ENCODE peak calls at places on chromosomes 11 and 22, in ten cellular contexts. One of them, this sample, is unnamed.

GRCh38 chr11:1939006-1939626 is 8.0 kb upstream of the MRPL23 start:
- DNase-seq in skeletal muscle cell: no peak
- DNase-seq in left lobe of liver: no peak
- DNase-seq in sciatic nerve: peak
- DNase-seq in OCI-LY7: no peak
- DNase-seq in activated CD4-positive, alpha-beta T cell treated with anti-CD3 and anti-CD28 coated beads, Interleukin-2, amount 50 U/mL, for 1 hour: no peak
- DNase-seq in iPS-NIHi11: peak
- DNase-seq in HFF-Myc: no peak
- DNase-seq in adipocyte: peak
- DNase-seq in activated naive CD4-positive, alpha-beta T cell treated with anti-CD3 and anti-CD28 coated beads for 36 hours: no peak
- DNase-seq in this sample: no peak

GRCh38 chr22:20013382-20013871 is 3.2 kb downstream of the ARVCF start:
- DNase-seq in activated CD4-positive, alpha-beta T cell treated with anti-CD3 and anti-CD28 coated beads, Interleukin-2, amount 50 U/mL, for 1 hour: peak
- DNase-seq in OCI-LY7: peak
- DNase-seq in iPS-NIHi11: peak
- DNase-seq in skeletal muscle cell: no peak
- DNase-seq in left lobe of liver: no peak
- DNase-seq in sciatic nerve: peak
- DNase-seq in activated naive CD4-positive, alpha-beta T cell treated with anti-CD3 and anti-CD28 coated beads for 36 hours: peak
- DNase-seq in HFF-Myc: no peak
- DNase-seq in adipocyte: peak
- DNase-seq in this sample: no peak

GRCh38 chr22:40733919-40734318 is 54.6 kb downstream of the MCHR1 start:
- DNase-seq in left lobe of liver: no peak
- DNase-seq in OCI-LY7: no peak
- DNase-seq in HFF-Myc: no peak
- DNase-seq in skeletal muscle cell: no peak
- DNase-seq in adipocyte: no peak
- DNase-seq in activated CD4-positive, alpha-beta T cell treated with anti-CD3 and anti-CD28 coated beads, Interleukin-2, amount 50 U/mL, for 1 hour: no peak
- DNase-seq in activated naive CD4-positive, alpha-beta T cell treated with anti-CD3 and anti-CD28 coated beads for 36 hours: no peak
- DNase-seq in sciatic nerve: no peak
- DNase-seq in iPS-NIHi11: no peak
- DNase-seq in this sample: no peak

GRCh38 chr22:43860126-43860525 is 2.2 kb downstream of the SULT4A1 start:
- DNase-seq in activated CD4-positive, alpha-beta T cell treated with anti-CD3 and anti-CD28 coated beads, Interleukin-2, amount 50 U/mL, for 1 hour: no peak
- DNase-seq in adipocyte: no peak
- DNase-seq in sciatic nerve: peak
- DNase-seq in iPS-NIHi11: no peak
- DNase-seq in HFF-Myc: no peak
- DNase-seq in activated naive CD4-positive, alpha-beta T cell treated with anti-CD3 and anti-CD28 coated beads for 36 hours: no peak
- DNase-seq in skeletal muscle cell: no peak
- DNase-seq in left lobe of liver: no peak
- DNase-seq in OCI-LY7: no peak
- DNase-seq in this sample: peak

GRCh38 chr11:6703247-6704063 is 20.3 kb upstream of the MRPL17 start:
- DNase-seq in iPS-NIHi11: peak
- DNase-seq in adipocyte: peak
- DNase-seq in activated CD4-positive, alpha-beta T cell treated with anti-CD3 and anti-CD28 coated beads, Interleukin-2, amount 50 U/mL, for 1 hour: peak
- DNase-seq in OCI-LY7: peak
- DNase-seq in sciatic nerve: no peak
- DNase-seq in left lobe of liver: peak
- DNase-seq in activated naive CD4-positive, alpha-beta T cell treated with anti-CD3 and anti-CD28 coated beads for 36 hours: peak
- DNase-seq in skeletal muscle cell: peak
- DNase-seq in HFF-Myc: no peak
- DNase-seq in this sample: no peak

GRCh38 chr22:25134028-25134427 is 65.6 kb upstream of the CRYBB3 start:
- DNase-seq in skeletal muscle cell: no peak
- DNase-seq in adipocyte: no peak
- DNase-seq in activated CD4-positive, alpha-beta T cell treated with anti-CD3 and anti-CD28 coated beads, Interleukin-2, amount 50 U/mL, for 1 hour: no peak
- DNase-seq in sciatic nerve: no peak
- DNase-seq in OCI-LY7: no peak
- DNase-seq in HFF-Myc: no peak
- DNase-seq in iPS-NIHi11: no peak
- DNase-seq in activated naive CD4-positive, alpha-beta T cell treated with anti-CD3 and anti-CD28 coated beads for 36 hours: no peak
- DNase-seq in left lobe of liver: no peak
- DNase-seq in this sample: peak

GRCh38 chr11:12235549-12235944 is 125.2 kb downstream of the MICAL2 start:
- DNase-seq in activated naive CD4-positive, alpha-beta T cell treated with anti-CD3 and anti-CD28 coated beads for 36 hours: peak
- DNase-seq in sciatic nerve: no peak
- DNase-seq in skeletal muscle cell: no peak
- DNase-seq in HFF-Myc: no peak
- DNase-seq in OCI-LY7: no peak
- DNase-seq in activated CD4-positive, alpha-beta T cell treated with anti-CD3 and anti-CD28 coated beads, Interleukin-2, amount 50 U/mL, for 1 hour: no peak
- DNase-seq in adipocyte: no peak
- DNase-seq in iPS-NIHi11: no peak
- DNase-seq in left lobe of liver: no peak
- DNase-seq in this sample: no peak

GRCh38 chr11:96864998-96865397 is 475.2 kb downstream of the JRKL start:
- DNase-seq in left lobe of liver: no peak
- DNase-seq in skeletal muscle cell: no peak
- DNase-seq in activated CD4-positive, alpha-beta T cell treated with anti-CD3 and anti-CD28 coated beads, Interleukin-2, amount 50 U/mL, for 1 hour: no peak
- DNase-seq in OCI-LY7: no peak
- DNase-seq in HFF-Myc: no peak
- DNase-seq in adipocyte: no peak
- DNase-seq in sciatic nerve: no peak
- DNase-seq in activated naive CD4-positive, alpha-beta T cell treated with anti-CD3 and anti-CD28 coated beads for 36 hours: no peak
- DNase-seq in iPS-NIHi11: no peak
- DNase-seq in this sample: no peak

GRCh38 chr11:69299572-69299971 is 5.6 kb downstream of the MYEOV start:
- DNase-seq in iPS-NIHi11: no peak
- DNase-seq in left lobe of liver: no peak
- DNase-seq in sciatic nerve: no peak
- DNase-seq in activated CD4-positive, alpha-beta T cell treated with anti-CD3 and anti-CD28 coated beads, Interleukin-2, amount 50 U/mL, for 1 hour: no peak
- DNase-seq in adipocyte: no peak
- DNase-seq in HFF-Myc: no peak
- DNase-seq in OCI-LY7: no peak
- DNase-seq in activated naive CD4-positive, alpha-beta T cell treated with anti-CD3 and anti-CD28 coated beads for 36 hours: no peak
- DNase-seq in skeletal muscle cell: no peak
- DNase-seq in this sample: no peak

GRCh38 chr11:877565-877964 is 33.0 kb downstream of the CHID1 start:
- DNase-seq in sciatic nerve: no peak
- DNase-seq in iPS-NIHi11: peak
- DNase-seq in HFF-Myc: no peak
- DNase-seq in skeletal muscle cell: no peak
- DNase-seq in activated naive CD4-positive, alpha-beta T cell treated with anti-CD3 and anti-CD28 coated beads for 36 hours: no peak
- DNase-seq in OCI-LY7: peak
- DNase-seq in adipocyte: no peak
- DNase-seq in left lobe of liver: no peak
- DNase-seq in activated CD4-positive, alpha-beta T cell treated with anti-CD3 and anti-CD28 coated beads, Interleukin-2, amount 50 U/mL, for 1 hour: no peak
- DNase-seq in this sample: no peak

GRCh38 chr22:42443240-42444059 is 11.2 kb upstream of the NFAM1 start:
- DNase-seq in left lobe of liver: no peak
- DNase-seq in activated CD4-positive, alpha-beta T cell treated with anti-CD3 and anti-CD28 coated beads, Interleukin-2, amount 50 U/mL, for 1 hour: no peak
- DNase-seq in adipocyte: no peak
- DNase-seq in iPS-NIHi11: no peak
- DNase-seq in OCI-LY7: peak
- DNase-seq in sciatic nerve: no peak
- DNase-seq in skeletal muscle cell: no peak
- DNase-seq in HFF-Myc: no peak
- DNase-seq in activated naive CD4-positive, alpha-beta T cell treated with anti-CD3 and anti-CD28 coated beads for 36 hours: peak
- DNase-seq in this sample: no peak

GRCh38 chr11:133828861-133829260 is 16.5 kb downstream of the SPATA19 start:
- DNase-seq in activated naive CD4-positive, alpha-beta T cell treated with anti-CD3 and anti-CD28 coated beads for 36 hours: no peak
- DNase-seq in left lobe of liver: no peak
- DNase-seq in skeletal muscle cell: no peak
- DNase-seq in activated CD4-positive, alpha-beta T cell treated with anti-CD3 and anti-CD28 coated beads, Interleukin-2, amount 50 U/mL, for 1 hour: no peak
- DNase-seq in adipocyte: no peak
- DNase-seq in OCI-LY7: no peak
- DNase-seq in sciatic nerve: no peak
- DNase-seq in HFF-Myc: no peak
- DNase-seq in iPS-NIHi11: no peak
- DNase-seq in this sample: no peak

GRCh38 chr11:66022401-66023185 is 3.7 kb downstream of the CATSPER1 start:
- DNase-seq in iPS-NIHi11: peak
- DNase-seq in sciatic nerve: peak
- DNase-seq in OCI-LY7: peak
- DNase-seq in HFF-Myc: no peak
- DNase-seq in activated naive CD4-positive, alpha-beta T cell treated with anti-CD3 and anti-CD28 coated beads for 36 hours: peak
- DNase-seq in skeletal muscle cell: no peak
- DNase-seq in adipocyte: peak
- DNase-seq in activated CD4-positive, alpha-beta T cell treated with anti-CD3 and anti-CD28 coated beads, Interleukin-2, amount 50 U/mL, for 1 hour: peak
- DNase-seq in left lobe of liver: peak
- DNase-seq in this sample: peak

GRCh38 chr11:31887180-31887579 is 76.1 kb upstream of the PAX6 start:
- DNase-seq in iPS-NIHi11: peak
- DNase-seq in adipocyte: no peak
- DNase-seq in OCI-LY7: no peak
- DNase-seq in sciatic nerve: no peak
- DNase-seq in left lobe of liver: no peak
- DNase-seq in skeletal muscle cell: no peak
- DNase-seq in HFF-Myc: no peak
- DNase-seq in activated CD4-positive, alpha-beta T cell treated with anti-CD3 and anti-CD28 coated beads, Interleukin-2, amount 50 U/mL, for 1 hour: no peak
- DNase-seq in activated naive CD4-positive, alpha-beta T cell treated with anti-CD3 and anti-CD28 coated beads for 36 hours: peak
- DNase-seq in this sample: no peak

GRCh38 chr22:17095538-17095937 is 10.7 kb downstream of the IL17RA start:
- DNase-seq in activated naive CD4-positive, alpha-beta T cell treated with anti-CD3 and anti-CD28 coated beads for 36 hours: peak
- DNase-seq in adipocyte: no peak
- DNase-seq in skeletal muscle cell: no peak
- DNase-seq in sciatic nerve: peak
- DNase-seq in iPS-NIHi11: peak
- DNase-seq in left lobe of liver: peak
- DNase-seq in HFF-Myc: no peak
- DNase-seq in OCI-LY7: no peak
- DNase-seq in activated CD4-positive, alpha-beta T cell treated with anti-CD3 and anti-CD28 coated beads, Interleukin-2, amount 50 U/mL, for 1 hour: no peak
- DNase-seq in this sample: peak

GRCh38 chr11:10373340-10373739 is 68.5 kb downstream of the ADM start:
- DNase-seq in sciatic nerve: no peak
- DNase-seq in activated naive CD4-positive, alpha-beta T cell treated with anti-CD3 and anti-CD28 coated beads for 36 hours: no peak
- DNase-seq in skeletal muscle cell: no peak
- DNase-seq in activated CD4-positive, alpha-beta T cell treated with anti-CD3 and anti-CD28 coated beads, Interleukin-2, amount 50 U/mL, for 1 hour: no peak
- DNase-seq in OCI-LY7: no peak
- DNase-seq in HFF-Myc: no peak
- DNase-seq in iPS-NIHi11: no peak
- DNase-seq in left lobe of liver: peak
- DNase-seq in adipocyte: no peak
- DNase-seq in this sample: no peak

GRCh38 chr11:13333456-13333957 is 55.9 kb downstream of the BMAL1 start:
- DNase-seq in activated naive CD4-positive, alpha-beta T cell treated with anti-CD3 and anti-CD28 coated beads for 36 hours: no peak
- DNase-seq in sciatic nerve: no peak
- DNase-seq in activated CD4-positive, alpha-beta T cell treated with anti-CD3 and anti-CD28 coated beads, Interleukin-2, amount 50 U/mL, for 1 hour: no peak
- DNase-seq in adipocyte: no peak
- DNase-seq in iPS-NIHi11: no peak
- DNase-seq in left lobe of liver: peak
- DNase-seq in skeletal muscle cell: no peak
- DNase-seq in OCI-LY7: no peak
- DNase-seq in HFF-Myc: no peak
- DNase-seq in this sample: no peak

GRCh38 chr11:12260731-12261521 is 116.4 kb upstream of the PARVA start:
- DNase-seq in activated CD4-positive, alpha-beta T cell treated with anti-CD3 and anti-CD28 coated beads, Interleukin-2, amount 50 U/mL, for 1 hour: no peak
- DNase-seq in skeletal muscle cell: no peak
- DNase-seq in iPS-NIHi11: no peak
- DNase-seq in left lobe of liver: no peak
- DNase-seq in sciatic nerve: no peak
- DNase-seq in OCI-LY7: no peak
- DNase-seq in HFF-Myc: no peak
- DNase-seq in adipocyte: no peak
- DNase-seq in activated naive CD4-positive, alpha-beta T cell treated with anti-CD3 and anti-CD28 coated beads for 36 hours: no peak
- DNase-seq in this sample: no peak

GRCh38 chr11:91310085-91310484 is 914.5 kb upstream of the FAT3 start:
- DNase-seq in activated CD4-positive, alpha-beta T cell treated with anti-CD3 and anti-CD28 coated beads, Interleukin-2, amount 50 U/mL, for 1 hour: no peak
- DNase-seq in adipocyte: no peak
- DNase-seq in skeletal muscle cell: no peak
- DNase-seq in OCI-LY7: no peak
- DNase-seq in sciatic nerve: no peak
- DNase-seq in left lobe of liver: no peak
- DNase-seq in HFF-Myc: no peak
- DNase-seq in activated naive CD4-positive, alpha-beta T cell treated with anti-CD3 and anti-CD28 coated beads for 36 hours: no peak
- DNase-seq in iPS-NIHi11: no peak
- DNase-seq in this sample: no peak

GRCh38 chr11:126072141-126072741 is 9.6 kb upstream of the CDON start:
- DNase-seq in iPS-NIHi11: no peak
- DNase-seq in activated naive CD4-positive, alpha-beta T cell treated with anti-CD3 and anti-CD28 coated beads for 36 hours: no peak
- DNase-seq in OCI-LY7: no peak
- DNase-seq in HFF-Myc: no peak
- DNase-seq in activated CD4-positive, alpha-beta T cell treated with anti-CD3 and anti-CD28 coated beads, Interleukin-2, amount 50 U/mL, for 1 hour: no peak
- DNase-seq in skeletal muscle cell: no peak
- DNase-seq in left lobe of liver: no peak
- DNase-seq in adipocyte: no peak
- DNase-seq in sciatic nerve: no peak
- DNase-seq in this sample: no peak

GRCh38 chr22:29797351-29797750 is 30.2 kb downstream of the UQCR10 start:
- DNase-seq in sciatic nerve: no peak
- DNase-seq in skeletal muscle cell: no peak
- DNase-seq in activated CD4-positive, alpha-beta T cell treated with anti-CD3 and anti-CD28 coated beads, Interleukin-2, amount 50 U/mL, for 1 hour: no peak
- DNase-seq in left lobe of liver: no peak
- DNase-seq in iPS-NIHi11: no peak
- DNase-seq in OCI-LY7: peak
- DNase-seq in activated naive CD4-positive, alpha-beta T cell treated with anti-CD3 and anti-CD28 coated beads for 36 hours: no peak
- DNase-seq in HFF-Myc: no peak
- DNase-seq in adipocyte: no peak
- DNase-seq in this sample: no peak

GRCh38 chr11:13876423-13876822 is 86.1 kb upstream of the SPON1 start:
- DNase-seq in activated naive CD4-positive, alpha-beta T cell treated with anti-CD3 and anti-CD28 coated beads for 36 hours: no peak
- DNase-seq in HFF-Myc: no peak
- DNase-seq in sciatic nerve: no peak
- DNase-seq in OCI-LY7: no peak
- DNase-seq in iPS-NIHi11: no peak
- DNase-seq in skeletal muscle cell: no peak
- DNase-seq in left lobe of liver: no peak
- DNase-seq in adipocyte: no peak
- DNase-seq in activated CD4-positive, alpha-beta T cell treated with anti-CD3 and anti-CD28 coated beads, Interleukin-2, amount 50 U/mL, for 1 hour: no peak
- DNase-seq in this sample: no peak

GRCh38 chr11:11622772-11623531 is 1.1 kb upstream of the GALNT18 start:
- DNase-seq in sciatic nerve: no peak
- DNase-seq in iPS-NIHi11: no peak
- DNase-seq in HFF-Myc: no peak
- DNase-seq in activated CD4-positive, alpha-beta T cell treated with anti-CD3 and anti-CD28 coated beads, Interleukin-2, amount 50 U/mL, for 1 hour: no peak
- DNase-seq in OCI-LY7: no peak
- DNase-seq in activated naive CD4-positive, alpha-beta T cell treated with anti-CD3 and anti-CD28 coated beads for 36 hours: no peak
- DNase-seq in left lobe of liver: no peak
- DNase-seq in adipocyte: no peak
- DNase-seq in skeletal muscle cell: no peak
- DNase-seq in this sample: no peak

GRCh38 chr22:42904049-42904448 is 47.0 kb upstream of the ARFGAP3 start:
- DNase-seq in HFF-Myc: no peak
- DNase-seq in adipocyte: no peak
- DNase-seq in iPS-NIHi11: no peak
- DNase-seq in OCI-LY7: no peak
- DNase-seq in activated naive CD4-positive, alpha-beta T cell treated with anti-CD3 and anti-CD28 coated beads for 36 hours: no peak
- DNase-seq in left lobe of liver: no peak
- DNase-seq in activated CD4-positive, alpha-beta T cell treated with anti-CD3 and anti-CD28 coated beads, Interleukin-2, amount 50 U/mL, for 1 hour: no peak
- DNase-seq in skeletal muscle cell: no peak
- DNase-seq in sciatic nerve: no peak
- DNase-seq in this sample: no peak

GRCh38 chr22:19395276-19395675 is 36.3 kb downstream of the HIRA start:
- DNase-seq in activated CD4-positive, alpha-beta T cell treated with anti-CD3 and anti-CD28 coated beads, Interleukin-2, amount 50 U/mL, for 1 hour: no peak
- DNase-seq in adipocyte: no peak
- DNase-seq in iPS-NIHi11: no peak
- DNase-seq in HFF-Myc: no peak
- DNase-seq in sciatic nerve: no peak
- DNase-seq in skeletal muscle cell: no peak
- DNase-seq in activated naive CD4-positive, alpha-beta T cell treated with anti-CD3 and anti-CD28 coated beads for 36 hours: no peak
- DNase-seq in left lobe of liver: peak
- DNase-seq in OCI-LY7: no peak
- DNase-seq in this sample: no peak

GRCh38 chr11:47451990-47452389 is 3.1 kb upstream of the RAPSN start:
- DNase-seq in activated CD4-positive, alpha-beta T cell treated with anti-CD3 and anti-CD28 coated beads, Interleukin-2, amount 50 U/mL, for 1 hour: no peak
- DNase-seq in sciatic nerve: no peak
- DNase-seq in left lobe of liver: no peak
- DNase-seq in HFF-Myc: no peak
- DNase-seq in iPS-NIHi11: no peak
- DNase-seq in adipocyte: no peak
- DNase-seq in OCI-LY7: no peak
- DNase-seq in skeletal muscle cell: no peak
- DNase-seq in activated naive CD4-positive, alpha-beta T cell treated with anti-CD3 and anti-CD28 coated beads for 36 hours: no peak
- DNase-seq in this sample: no peak

GRCh38 chr11:119077839-119078238 is 6.8 kb upstream of the HMBS start:
- DNase-seq in activated CD4-positive, alpha-beta T cell treated with anti-CD3 and anti-CD28 coated beads, Interleukin-2, amount 50 U/mL, for 1 hour: no peak
- DNase-seq in left lobe of liver: no peak
- DNase-seq in sciatic nerve: no peak
- DNase-seq in adipocyte: no peak
- DNase-seq in OCI-LY7: no peak
- DNase-seq in activated naive CD4-positive, alpha-beta T cell treated with anti-CD3 and anti-CD28 coated beads for 36 hours: no peak
- DNase-seq in HFF-Myc: no peak
- DNase-seq in skeletal muscle cell: no peak
- DNase-seq in iPS-NIHi11: no peak
- DNase-seq in this sample: no peak